ENCODE peak calls at places on chromosomes 5 and 9, in four cellular contexts. One of them, this sample, is unnamed.

GRCh38 chr9:92740015-92740408 is 24.6 kb downstream of the BICD2 start:
- DNase-seq in K562: no peak
- DNase-seq in GM12878: no peak
- DNase-seq in A549: no peak
- DNase-seq in this sample: no peak

GRCh38 chr9:14661421-14662059 is 31.7 kb downstream of the ZDHHC21 start:
- DNase-seq in K562: peak
- DNase-seq in GM12878: no peak
- DNase-seq in A549: peak
- DNase-seq in this sample: peak

GRCh38 chr9:87112656-87113055 is 165.3 kb upstream of the GAS1 start:
- DNase-seq in A549: no peak
- DNase-seq in K562: no peak
- DNase-seq in GM12878: no peak
- DNase-seq in this sample: no peak

GRCh38 chr5:140267559-140268018 is 35.3 kb downstream of the PFDN1 start:
- DNase-seq in A549: no peak
- DNase-seq in GM12878: no peak
- DNase-seq in K562: no peak
- DNase-seq in this sample: no peak

GRCh38 chr9:107624216-107624948 is 134.8 kb upstream of the KLF4 start:
- DNase-seq in GM12878: no peak
- DNase-seq in A549: peak
- DNase-seq in K562: no peak
- DNase-seq in this sample: no peak

GRCh38 chr5:926416-927171 is 33.9 kb downstream of the TRIP13 start:
- DNase-seq in GM12878: no peak
- DNase-seq in A549: no peak
- DNase-seq in K562: peak
- DNase-seq in this sample: no peak

GRCh38 chr9:93585259-93585658 is 8.9 kb downstream of the PHF2 start:
- DNase-seq in GM12878: no peak
- DNase-seq in A549: no peak
- DNase-seq in K562: no peak
- DNase-seq in this sample: no peak

GRCh38 chr9:93652604-93653592 is 76.5 kb downstream of the PHF2 start:
- DNase-seq in GM12878: no peak
- DNase-seq in A549: no peak
- DNase-seq in K562: no peak
- DNase-seq in this sample: no peak

GRCh38 chr5:42467981-42468524 is 44.8 kb downstream of the GHR start:
- DNase-seq in K562: no peak
- DNase-seq in GM12878: no peak
- DNase-seq in A549: no peak
- DNase-seq in this sample: no peak

GRCh38 chr9:72210522-72210921 is 61.3 kb downstream of the GDA start:
- DNase-seq in GM12878: no peak
- DNase-seq in A549: no peak
- DNase-seq in K562: no peak
- DNase-seq in this sample: no peak

GRCh38 chr9:16367605-16368424 is 502.7 kb downstream of the BNC2 start:
- DNase-seq in K562: no peak
- DNase-seq in A549: no peak
- DNase-seq in GM12878: no peak
- DNase-seq in this sample: no peak

GRCh38 chr5:142295084-142295758 is 29.6 kb downstream of the SPRY4 start:
- DNase-seq in GM12878: no peak
- DNase-seq in A549: no peak
- DNase-seq in K562: no peak
- DNase-seq in this sample: no peak

GRCh38 chr9:74025402-74025894 is 471.7 kb upstream of the RORB start:
- DNase-seq in K562: no peak
- DNase-seq in GM12878: no peak
- DNase-seq in A549: peak
- DNase-seq in this sample: peak

GRCh38 chr5:5826911-5827310 is 404.4 kb downstream of the ICE1 start:
- DNase-seq in A549: no peak
- DNase-seq in K562: no peak
- DNase-seq in GM12878: no peak
- DNase-seq in this sample: no peak

GRCh38 chr5:127967983-127968592 is 115.5 kb upstream of the SLC12A2 start:
- DNase-seq in A549: no peak
- DNase-seq in GM12878: no peak
- DNase-seq in K562: no peak
- DNase-seq in this sample: no peak

GRCh38 chr5:95884021-95884333 is 61.5 kb upstream of the GLRX start:
- DNase-seq in A549: no peak
- DNase-seq in GM12878: no peak
- DNase-seq in K562: peak
- DNase-seq in this sample: no peak

GRCh38 chr5:116563909-116564308 is 10.7 kb downstream of the SEMA6A start:
- DNase-seq in A549: no peak
- DNase-seq in GM12878: no peak
- DNase-seq in K562: no peak
- DNase-seq in this sample: no peak

GRCh38 chr9:112378441-112379176 is 1.3 kb upstream of the HSDL2 start:
- DNase-seq in GM12878: no peak
- DNase-seq in A549: peak
- DNase-seq in K562: no peak
- DNase-seq in this sample: no peak

GRCh38 chr9:104810421-104811339 is 46.8 kb downstream of the NIPSNAP3B start:
- DNase-seq in K562: no peak
- DNase-seq in A549: peak
- DNase-seq in GM12878: no peak
- DNase-seq in this sample: no peak

GRCh38 chr9:79701651-79702050 is 129.9 kb downstream of the TLE4 start:
- DNase-seq in A549: no peak
- DNase-seq in GM12878: no peak
- DNase-seq in K562: no peak
- DNase-seq in this sample: no peak

GRCh38 chr5:14739538-14739937 is 75.0 kb downstream of the OTULIN start:
- DNase-seq in K562: no peak
- DNase-seq in A549: no peak
- DNase-seq in GM12878: no peak
- DNase-seq in this sample: no peak

GRCh38 chr5:67648201-67648671 is 451.6 kb upstream of the CD180 start:
- DNase-seq in K562: no peak
- DNase-seq in A549: no peak
- DNase-seq in GM12878: no peak
- DNase-seq in this sample: no peak

GRCh38 chr5:143248822-143249579 is 154.5 kb downstream of the NR3C1 start:
- DNase-seq in A549: peak
- DNase-seq in K562: peak
- DNase-seq in GM12878: no peak
- DNase-seq in this sample: peak

GRCh38 chr5:91401175-91401574 is 18.1 kb upstream of the ARRDC3 start:
- DNase-seq in A549: no peak
- DNase-seq in GM12878: no peak
- DNase-seq in K562: no peak
- DNase-seq in this sample: no peak

GRCh38 chr5:109028608-109029299 is 281.1 kb downstream of the FER start:
- DNase-seq in A549: peak
- DNase-seq in GM12878: no peak
- DNase-seq in K562: no peak
- DNase-seq in this sample: peak

DNA sequence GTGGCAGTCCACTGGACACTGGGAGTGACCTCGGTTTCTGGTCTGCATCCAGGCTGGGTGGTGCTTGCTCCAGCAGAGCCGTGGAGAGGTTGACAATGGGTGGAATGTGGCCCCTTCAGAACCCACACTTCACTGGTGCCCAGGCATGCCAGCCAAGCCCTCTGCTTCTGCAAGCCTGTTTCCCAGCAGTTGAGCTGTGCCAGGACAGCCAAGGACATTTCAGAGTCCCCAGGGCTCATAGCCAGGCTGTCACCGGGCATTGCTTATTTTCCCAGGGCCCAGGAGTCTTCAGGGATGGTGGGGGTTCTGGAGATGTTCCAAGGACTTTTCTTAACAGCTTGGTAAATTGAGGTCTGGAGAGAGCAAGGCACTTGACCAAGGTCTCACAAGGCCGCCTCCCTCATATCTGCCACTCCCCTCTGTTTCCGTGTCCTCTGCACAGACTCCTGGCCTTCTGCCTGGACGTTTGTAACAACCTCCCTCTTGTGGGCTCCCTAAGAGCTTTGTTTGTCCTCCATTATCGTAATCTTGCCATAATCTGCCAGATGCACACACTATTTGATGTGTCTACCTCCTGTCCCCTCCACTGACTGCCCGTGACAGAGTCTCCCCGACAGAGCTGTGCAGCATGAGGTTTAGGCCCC is 3.8 kb upstream of the NDST1 start:
- DNase-seq in GM12878: no peak
- DNase-seq in A549: no peak
- DNase-seq in K562: no peak
- DNase-seq in this sample: peak
- TF ChIP-seq POLR2AphosphoS2 in GM12878: no peak
- TF ChIP-seq POLR2AphosphoS2 in A549: no peak
- TF ChIP-seq POLR2AphosphoS2 in K562: no peak
- TF ChIP-seq POLR2AphosphoS2 in this sample: no peak

GRCh38 chr5:32852535-32852934 is 141.4 kb downstream of the NPR3 start:
- DNase-seq in K562: no peak
- DNase-seq in GM12878: no peak
- DNase-seq in A549: peak
- DNase-seq in this sample: peak
- TF ChIP-seq POLR2AphosphoS2 in K562: no peak
- TF ChIP-seq POLR2AphosphoS2 in GM12878: no peak
- TF ChIP-seq POLR2AphosphoS2 in A549: no peak
- TF ChIP-seq POLR2AphosphoS2 in this sample: no peak

DNA sequence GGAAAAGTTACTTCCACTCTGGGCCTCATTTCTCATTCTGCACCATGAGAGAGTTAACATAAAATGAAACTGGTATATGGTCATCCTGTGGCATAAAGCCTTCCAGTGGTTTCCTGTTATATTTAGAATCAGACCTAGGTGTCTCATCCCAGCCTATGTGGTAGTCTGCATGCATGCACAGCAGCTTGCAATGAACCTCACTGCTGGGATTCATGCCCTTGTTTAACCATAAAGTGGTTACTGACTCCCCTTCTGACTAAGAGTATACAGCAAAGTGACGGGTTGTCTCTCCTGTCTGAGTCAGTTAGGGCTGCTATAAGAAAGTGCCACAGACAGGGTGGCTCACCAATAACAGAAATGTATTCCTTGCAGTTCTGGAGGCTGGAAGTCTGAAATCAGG is 14.7 kb upstream of the TDRD7 start:
- DNase-seq in K562: no peak
- DNase-seq in A549: no peak
- DNase-seq in GM12878: peak
- DNase-seq in this sample: no peak
- TF ChIP-seq POLR2AphosphoS2 in K562: no peak
- TF ChIP-seq POLR2AphosphoS2 in A549: no peak
- TF ChIP-seq POLR2AphosphoS2 in GM12878: no peak
- TF ChIP-seq POLR2AphosphoS2 in this sample: no peak

GRCh38 chr9:90103771-90104170 is 499.0 kb downstream of the GADD45G start:
- DNase-seq in K562: no peak
- DNase-seq in A549: no peak
- DNase-seq in GM12878: no peak
- DNase-seq in this sample: no peak
- TF ChIP-seq POLR2AphosphoS2 in K562: no peak
- TF ChIP-seq POLR2AphosphoS2 in A549: no peak
- TF ChIP-seq POLR2AphosphoS2 in GM12878: no peak
- TF ChIP-seq POLR2AphosphoS2 in this sample: no peak

GRCh38 chr5:178249191-178249989 is 16.8 kb upstream of the PHYKPL start:
- DNase-seq in A549: no peak
- DNase-seq in K562: no peak
- DNase-seq in GM12878: no peak
- DNase-seq in this sample: no peak
- TF ChIP-seq POLR2AphosphoS2 in A549: no peak
- TF ChIP-seq POLR2AphosphoS2 in K562: no peak
- TF ChIP-seq POLR2AphosphoS2 in GM12878: no peak
- TF ChIP-seq POLR2AphosphoS2 in this sample: no peak

GRCh38 chr9:121684381-121685145 is 33.1 kb downstream of the DAB2IP start:
- DNase-seq in GM12878: no peak
- DNase-seq in K562: peak
- DNase-seq in A549: peak
- DNase-seq in this sample: no peak
- TF ChIP-seq POLR2AphosphoS2 in GM12878: no peak
- TF ChIP-seq POLR2AphosphoS2 in K562: no peak
- TF ChIP-seq POLR2AphosphoS2 in A549: no peak
- TF ChIP-seq POLR2AphosphoS2 in this sample: no peak

This sample was measured in HepG2.